ENCODE peak calls at places on chromosomes 1 and 21, in eight cellular contexts. D, O, N, Q, G, J, K and R are unnamed samples.

GRCh38 chr1:218880484-218881060 is 293.1 kb upstream of the LYPLAL1 start:
- DNase-seq in G (no peak), Q (peak), D (no peak), O (no peak), J (no peak), K (no peak), N (no peak), R (no peak)

GRCh38 chr1:23100074-23100748 is 68.4 kb downstream of the LUZP1 start:
- DNase-seq in N (peak), O (no peak), G (no peak), Q (no peak), J (no peak), K (peak), D (no peak), R (peak)

GRCh38 chr1:211677659-211678058 is 2.2 kb upstream of the NEK2 start:
- DNase-seq in N (no peak), G (no peak), Q (no peak), O (no peak), K (no peak), D (no peak), J (no peak), R (no peak)

GRCh38 chr1:42831273-42831672 is 14.1 kb upstream of the SVBP start:
- DNase-seq in G (no peak), O (no peak), N (no peak), K (no peak), Q (no peak), D (no peak), J (no peak), R (no peak)

GRCh38 chr1:58524353-58524945 is 22.1 kb downstream of the OMA1 start:
- DNase-seq in K (no peak), Q (no peak), D (no peak), J (no peak), O (no peak), N (no peak), G (no peak), R (peak)

GRCh38 chr1:220905650-220906560 is 26.7 kb downstream of the HLX start:
- DNase-seq in N (no peak), D (no peak), Q (no peak), J (no peak), G (no peak), O (no peak), K (no peak), R (no peak)

GRCh38 chr21:34796518-34797201 is 127.9 kb downstream of the CLIC6 start:
- DNase-seq in J (no peak), O (no peak), G (peak), N (no peak), Q (no peak), K (no peak), D (no peak), R (no peak)

GRCh38 chr1:185016880-185017279 is 28.5 kb upstream of the RNF2 start:
- DNase-seq in G (no peak), J (no peak), K (no peak), D (no peak), N (no peak), Q (no peak), O (no peak), R (peak)

GRCh38 chr1:233045591-233045990 is 95.2 kb downstream of the NTPCR start:
- DNase-seq in J (no peak), Q (no peak), K (no peak), D (no peak), G (no peak), O (no peak), N (no peak), R (no peak)

GRCh38 chr1:66982561-66983285 is 57.9 kb downstream of the MIER1 start:
- DNase-seq in G (no peak), K (no peak), O (no peak), J (no peak), D (no peak), N (no peak), Q (no peak), R (no peak)

GRCh38 chr1:64928325-64928724 is 38.0 kb downstream of the JAK1 start:
- DNase-seq in D (no peak), J (no peak), O (no peak), N (no peak), K (no peak), G (no peak), Q (no peak), R (no peak)

GRCh38 chr1:156910309-156910782 is 10.1 kb upstream of the LRRC71 start:
- DNase-seq in D (peak), J (peak), N (no peak), K (no peak), Q (peak), O (no peak), G (peak), R (no peak)

GRCh38 chr1:113191579-113192076 is 118.6 kb downstream of the LRIG2 start:
- DNase-seq in J (no peak), N (no peak), O (no peak), Q (no peak), G (no peak), D (no peak), K (no peak), R (no peak)

GRCh38 chr21:31479222-31479621 is 135.2 kb upstream of the TIAM1 start:
- DNase-seq in J (no peak), O (no peak), N (no peak), G (no peak), D (no peak), Q (no peak), K (no peak), R (no peak)